ENCODE peak calls at places on chromosomes 13 and 19, in ten cellular contexts. One of them, this sample, is unnamed.

GRCh38 chr13:67001363-67001762 is 228.8 kb downstream of the PCDH9 start:
- DNase-seq in amygdala: no peak
- DNase-seq in NCI-H187 treated with DMSO at 0.1 percent for 48 hours: no peak
- DNase-seq in RWPE1: no peak
- DNase-seq in C1 segment of cervical spinal cord: no peak
- DNase-seq in ELR: no peak
- DNase-seq in NCI-H510A: no peak
- DNase-seq in lower leg skin: no peak
- DNase-seq in A549: no peak
- DNase-seq in activated T-cell treated with anti-CD3 and anti-CD28 coated beads for 1 hour: no peak
- DNase-seq in this sample: no peak

GRCh38 chr13:21047591-21048282 is 13.6 kb downstream of the LATS2 start:
- DNase-seq in lower leg skin: no peak
- DNase-seq in RWPE1: no peak
- DNase-seq in C1 segment of cervical spinal cord: no peak
- DNase-seq in amygdala: no peak
- DNase-seq in NCI-H510A: no peak
- DNase-seq in activated T-cell treated with anti-CD3 and anti-CD28 coated beads for 1 hour: no peak
- DNase-seq in NCI-H187 treated with DMSO at 0.1 percent for 48 hours: no peak
- DNase-seq in A549: no peak
- DNase-seq in ELR: no peak
- DNase-seq in this sample: no peak

GRCh38 chr19:40716031-40716654 is 543 bp downstream of the COQ8B start:
- DNase-seq in A549: peak
- DNase-seq in NCI-H510A: no peak
- DNase-seq in amygdala: no peak
- DNase-seq in ELR: peak
- DNase-seq in RWPE1: peak
- DNase-seq in lower leg skin: peak
- DNase-seq in activated T-cell treated with anti-CD3 and anti-CD28 coated beads for 1 hour: peak
- DNase-seq in C1 segment of cervical spinal cord: no peak
- DNase-seq in NCI-H187 treated with DMSO at 0.1 percent for 48 hours: no peak
- DNase-seq in this sample: no peak

GRCh38 chr19:2888739-2889224 is 11.9 kb upstream of the ZNF57 start:
- DNase-seq in ELR: no peak
- DNase-seq in lower leg skin: no peak
- DNase-seq in RWPE1: peak
- DNase-seq in A549: no peak
- DNase-seq in activated T-cell treated with anti-CD3 and anti-CD28 coated beads for 1 hour: peak
- DNase-seq in amygdala: no peak
- DNase-seq in C1 segment of cervical spinal cord: no peak
- DNase-seq in NCI-H510A: no peak
- DNase-seq in NCI-H187 treated with DMSO at 0.1 percent for 48 hours: no peak
- DNase-seq in this sample: peak

GRCh38 chr19:6048348-6048747 is 62.0 kb downstream of the RFX2 start:
- DNase-seq in A549: no peak
- DNase-seq in NCI-H510A: no peak
- DNase-seq in lower leg skin: no peak
- DNase-seq in RWPE1: no peak
- DNase-seq in activated T-cell treated with anti-CD3 and anti-CD28 coated beads for 1 hour: no peak
- DNase-seq in ELR: no peak
- DNase-seq in amygdala: no peak
- DNase-seq in NCI-H187 treated with DMSO at 0.1 percent for 48 hours: no peak
- DNase-seq in C1 segment of cervical spinal cord: no peak
- DNase-seq in this sample: peak

GRCh38 chr13:48110930-48111721 is 16.2 kb upstream of the MED4 start:
- DNase-seq in amygdala: no peak
- DNase-seq in activated T-cell treated with anti-CD3 and anti-CD28 coated beads for 1 hour: no peak
- DNase-seq in NCI-H187 treated with DMSO at 0.1 percent for 48 hours: no peak
- DNase-seq in A549: no peak
- DNase-seq in lower leg skin: no peak
- DNase-seq in NCI-H510A: no peak
- DNase-seq in C1 segment of cervical spinal cord: peak
- DNase-seq in ELR: peak
- DNase-seq in RWPE1: no peak
- DNase-seq in this sample: no peak

GRCh38 chr13:20340759-20341161 is 108.6 kb upstream of the GJB6 start:
- DNase-seq in RWPE1: peak
- DNase-seq in activated T-cell treated with anti-CD3 and anti-CD28 coated beads for 1 hour: no peak
- DNase-seq in NCI-H510A: no peak
- DNase-seq in ELR: peak
- DNase-seq in NCI-H187 treated with DMSO at 0.1 percent for 48 hours: no peak
- DNase-seq in amygdala: no peak
- DNase-seq in A549: no peak
- DNase-seq in lower leg skin: peak
- DNase-seq in C1 segment of cervical spinal cord: no peak
- DNase-seq in this sample: no peak

GRCh38 chr13:31234729-31235128 is 35.0 kb downstream of the B3GLCT start:
- DNase-seq in lower leg skin: no peak
- DNase-seq in ELR: peak
- DNase-seq in NCI-H510A: no peak
- DNase-seq in activated T-cell treated with anti-CD3 and anti-CD28 coated beads for 1 hour: no peak
- DNase-seq in NCI-H187 treated with DMSO at 0.1 percent for 48 hours: no peak
- DNase-seq in C1 segment of cervical spinal cord: no peak
- DNase-seq in amygdala: no peak
- DNase-seq in A549: peak
- DNase-seq in RWPE1: no peak
- DNase-seq in this sample: no peak

GRCh38 chr19:58350001-58350801 is 3.1 kb downstream of the A1BG start:
- DNase-seq in NCI-H510A: no peak
- DNase-seq in A549: no peak
- DNase-seq in lower leg skin: no peak
- DNase-seq in ELR: no peak
- DNase-seq in activated T-cell treated with anti-CD3 and anti-CD28 coated beads for 1 hour: no peak
- DNase-seq in NCI-H187 treated with DMSO at 0.1 percent for 48 hours: no peak
- DNase-seq in amygdala: no peak
- DNase-seq in C1 segment of cervical spinal cord: no peak
- DNase-seq in RWPE1: no peak
- DNase-seq in this sample: peak

GRCh38 chr13:111944171-111944583 is 122.8 kb upstream of the SOX1 start:
- DNase-seq in activated T-cell treated with anti-CD3 and anti-CD28 coated beads for 1 hour: no peak
- DNase-seq in amygdala: no peak
- DNase-seq in C1 segment of cervical spinal cord: no peak
- DNase-seq in A549: no peak
- DNase-seq in NCI-H187 treated with DMSO at 0.1 percent for 48 hours: no peak
- DNase-seq in ELR: no peak
- DNase-seq in NCI-H510A: no peak
- DNase-seq in lower leg skin: no peak
- DNase-seq in RWPE1: no peak
- DNase-seq in this sample: no peak

GRCh38 chr13:32056316-32056715 is 24.7 kb downstream of the FRY start:
- DNase-seq in NCI-H187 treated with DMSO at 0.1 percent for 48 hours: no peak
- DNase-seq in A549: no peak
- DNase-seq in lower leg skin: no peak
- DNase-seq in NCI-H510A: peak
- DNase-seq in activated T-cell treated with anti-CD3 and anti-CD28 coated beads for 1 hour: no peak
- DNase-seq in ELR: no peak
- DNase-seq in RWPE1: no peak
- DNase-seq in C1 segment of cervical spinal cord: no peak
- DNase-seq in amygdala: no peak
- DNase-seq in this sample: no peak

GRCh38 chr19:32532233-32532632 is 48.8 kb upstream of the PDCD5 start:
- DNase-seq in C1 segment of cervical spinal cord: no peak
- DNase-seq in A549: no peak
- DNase-seq in activated T-cell treated with anti-CD3 and anti-CD28 coated beads for 1 hour: no peak
- DNase-seq in ELR: no peak
- DNase-seq in NCI-H187 treated with DMSO at 0.1 percent for 48 hours: no peak
- DNase-seq in NCI-H510A: no peak
- DNase-seq in lower leg skin: no peak
- DNase-seq in amygdala: no peak
- DNase-seq in RWPE1: no peak
- DNase-seq in this sample: no peak

GRCh38 chr19:7850429-7850819 is 20.4 kb downstream of the EVI5L start:
- DNase-seq in amygdala: no peak
- DNase-seq in C1 segment of cervical spinal cord: peak
- DNase-seq in ELR: no peak
- DNase-seq in lower leg skin: no peak
- DNase-seq in NCI-H510A: no peak
- DNase-seq in A549: no peak
- DNase-seq in NCI-H187 treated with DMSO at 0.1 percent for 48 hours: no peak
- DNase-seq in activated T-cell treated with anti-CD3 and anti-CD28 coated beads for 1 hour: no peak
- DNase-seq in RWPE1: no peak
- DNase-seq in this sample: peak

GRCh38 chr13:40344270-40345148 is 321.9 kb downstream of the FOXO1 start:
- DNase-seq in ELR: no peak
- DNase-seq in NCI-H187 treated with DMSO at 0.1 percent for 48 hours: no peak
- DNase-seq in RWPE1: no peak
- DNase-seq in amygdala: no peak
- DNase-seq in C1 segment of cervical spinal cord: no peak
- DNase-seq in A549: peak
- DNase-seq in activated T-cell treated with anti-CD3 and anti-CD28 coated beads for 1 hour: no peak
- DNase-seq in lower leg skin: no peak
- DNase-seq in NCI-H510A: no peak
- DNase-seq in this sample: no peak

GRCh38 chr13:41075034-41075433 is 13.7 kb downstream of the WBP4 start:
- DNase-seq in amygdala: no peak
- DNase-seq in activated T-cell treated with anti-CD3 and anti-CD28 coated beads for 1 hour: peak
- DNase-seq in lower leg skin: no peak
- DNase-seq in NCI-H187 treated with DMSO at 0.1 percent for 48 hours: no peak
- DNase-seq in RWPE1: peak
- DNase-seq in NCI-H510A: no peak
- DNase-seq in A549: peak
- DNase-seq in C1 segment of cervical spinal cord: no peak
- DNase-seq in ELR: peak
- DNase-seq in this sample: no peak

GRCh38 chr19:46073268-46073922 is 32.6 kb upstream of the IGFL4 start:
- DNase-seq in NCI-H510A: no peak
- DNase-seq in lower leg skin: no peak
- DNase-seq in C1 segment of cervical spinal cord: no peak
- DNase-seq in NCI-H187 treated with DMSO at 0.1 percent for 48 hours: no peak
- DNase-seq in A549: no peak
- DNase-seq in activated T-cell treated with anti-CD3 and anti-CD28 coated beads for 1 hour: no peak
- DNase-seq in RWPE1: no peak
- DNase-seq in ELR: peak
- DNase-seq in amygdala: no peak
- DNase-seq in this sample: no peak

GRCh38 chr19:30790048-30790680 is 418.0 kb downstream of the ZNF536 start:
- DNase-seq in RWPE1: no peak
- DNase-seq in C1 segment of cervical spinal cord: no peak
- DNase-seq in lower leg skin: peak
- DNase-seq in ELR: no peak
- DNase-seq in A549: no peak
- DNase-seq in activated T-cell treated with anti-CD3 and anti-CD28 coated beads for 1 hour: no peak
- DNase-seq in amygdala: no peak
- DNase-seq in NCI-H510A: no peak
- DNase-seq in NCI-H187 treated with DMSO at 0.1 percent for 48 hours: no peak
- DNase-seq in this sample: no peak

GRCh38 chr13:31807090-31807541 is 67.8 kb downstream of the RXFP2 start:
- DNase-seq in activated T-cell treated with anti-CD3 and anti-CD28 coated beads for 1 hour: no peak
- DNase-seq in ELR: peak
- DNase-seq in amygdala: no peak
- DNase-seq in A549: no peak
- DNase-seq in RWPE1: no peak
- DNase-seq in lower leg skin: no peak
- DNase-seq in NCI-H187 treated with DMSO at 0.1 percent for 48 hours: no peak
- DNase-seq in C1 segment of cervical spinal cord: no peak
- DNase-seq in NCI-H510A: no peak
- DNase-seq in this sample: no peak

GRCh38 chr19:45676851-45677263 is 8.8 kb downstream of the GIPR start:
- DNase-seq in C1 segment of cervical spinal cord: no peak
- DNase-seq in A549: no peak
- DNase-seq in ELR: no peak
- DNase-seq in RWPE1: no peak
- DNase-seq in amygdala: no peak
- DNase-seq in NCI-H187 treated with DMSO at 0.1 percent for 48 hours: no peak
- DNase-seq in NCI-H510A: no peak
- DNase-seq in lower leg skin: no peak
- DNase-seq in activated T-cell treated with anti-CD3 and anti-CD28 coated beads for 1 hour: peak
- DNase-seq in this sample: peak

GRCh38 chr19:16591803-16592556 is 19.8 kb upstream of the SLC35E1 start:
- DNase-seq in ELR: peak
- DNase-seq in activated T-cell treated with anti-CD3 and anti-CD28 coated beads for 1 hour: no peak
- DNase-seq in amygdala: no peak
- DNase-seq in NCI-H510A: no peak
- DNase-seq in A549: no peak
- DNase-seq in NCI-H187 treated with DMSO at 0.1 percent for 48 hours: no peak
- DNase-seq in RWPE1: peak
- DNase-seq in lower leg skin: no peak
- DNase-seq in C1 segment of cervical spinal cord: no peak
- DNase-seq in this sample: no peak

GRCh38 chr19:55216461-55217198 is 7.3 kb upstream of the PTPRH start:
- DNase-seq in amygdala: peak
- DNase-seq in NCI-H187 treated with DMSO at 0.1 percent for 48 hours: peak
- DNase-seq in A549: peak
- DNase-seq in RWPE1: peak
- DNase-seq in C1 segment of cervical spinal cord: peak
- DNase-seq in ELR: peak
- DNase-seq in NCI-H510A: peak
- DNase-seq in activated T-cell treated with anti-CD3 and anti-CD28 coated beads for 1 hour: peak
- DNase-seq in lower leg skin: peak
- DNase-seq in this sample: peak

GRCh38 chr19:17103177-17103576 is 27.6 kb downstream of the MYO9B start:
- DNase-seq in amygdala: no peak
- DNase-seq in lower leg skin: no peak
- DNase-seq in NCI-H187 treated with DMSO at 0.1 percent for 48 hours: no peak
- DNase-seq in activated T-cell treated with anti-CD3 and anti-CD28 coated beads for 1 hour: no peak
- DNase-seq in ELR: peak
- DNase-seq in NCI-H510A: no peak
- DNase-seq in A549: peak
- DNase-seq in C1 segment of cervical spinal cord: no peak
- DNase-seq in RWPE1: no peak
- DNase-seq in this sample: no peak

GRCh38 chr19:32674153-32674958 is 624 bp downstream of the ANKRD27 start:
- DNase-seq in C1 segment of cervical spinal cord: no peak
- DNase-seq in RWPE1: no peak
- DNase-seq in A549: no peak
- DNase-seq in NCI-H510A: peak
- DNase-seq in NCI-H187 treated with DMSO at 0.1 percent for 48 hours: no peak
- DNase-seq in lower leg skin: no peak
- DNase-seq in ELR: peak
- DNase-seq in activated T-cell treated with anti-CD3 and anti-CD28 coated beads for 1 hour: no peak
- DNase-seq in amygdala: no peak
- DNase-seq in this sample: peak

GRCh38 chr19:29952646-29953045 is 10.6 kb downstream of the URI1 start:
- DNase-seq in C1 segment of cervical spinal cord: no peak
- DNase-seq in A549: no peak
- DNase-seq in ELR: no peak
- DNase-seq in RWPE1: no peak
- DNase-seq in activated T-cell treated with anti-CD3 and anti-CD28 coated beads for 1 hour: no peak
- DNase-seq in lower leg skin: no peak
- DNase-seq in NCI-H510A: no peak
- DNase-seq in NCI-H187 treated with DMSO at 0.1 percent for 48 hours: no peak
- DNase-seq in amygdala: no peak
- DNase-seq in this sample: no peak

GRCh38 chr13:25692156-25692555 is 320.4 kb downstream of the ATP8A2 start:
- DNase-seq in NCI-H187 treated with DMSO at 0.1 percent for 48 hours: no peak
- DNase-seq in A549: no peak
- DNase-seq in RWPE1: no peak
- DNase-seq in NCI-H510A: no peak
- DNase-seq in activated T-cell treated with anti-CD3 and anti-CD28 coated beads for 1 hour: no peak
- DNase-seq in ELR: no peak
- DNase-seq in lower leg skin: no peak
- DNase-seq in C1 segment of cervical spinal cord: no peak
- DNase-seq in amygdala: no peak
- DNase-seq in this sample: no peak

GRCh38 chr19:41771410-41771809 is 16.1 kb downstream of the CEACAM6 start:
- DNase-seq in RWPE1: no peak
- DNase-seq in NCI-H510A: no peak
- DNase-seq in lower leg skin: no peak
- DNase-seq in amygdala: no peak
- DNase-seq in A549: no peak
- DNase-seq in ELR: no peak
- DNase-seq in NCI-H187 treated with DMSO at 0.1 percent for 48 hours: no peak
- DNase-seq in activated T-cell treated with anti-CD3 and anti-CD28 coated beads for 1 hour: no peak
- DNase-seq in C1 segment of cervical spinal cord: no peak
- DNase-seq in this sample: no peak

GRCh38 chr13:110347535-110348308 is 40.6 kb downstream of the COL4A2 start:
- DNase-seq in ELR: peak
- DNase-seq in activated T-cell treated with anti-CD3 and anti-CD28 coated beads for 1 hour: no peak
- DNase-seq in lower leg skin: peak
- DNase-seq in RWPE1: peak
- DNase-seq in A549: peak
- DNase-seq in C1 segment of cervical spinal cord: no peak
- DNase-seq in NCI-H187 treated with DMSO at 0.1 percent for 48 hours: no peak
- DNase-seq in NCI-H510A: no peak
- DNase-seq in amygdala: no peak
- DNase-seq in this sample: no peak

GRCh38 chr19:46515879-46516350 is 20.2 kb upstream of the PNMA8B start:
- DNase-seq in NCI-H510A: no peak
- DNase-seq in NCI-H187 treated with DMSO at 0.1 percent for 48 hours: no peak
- DNase-seq in lower leg skin: no peak
- DNase-seq in amygdala: no peak
- DNase-seq in A549: peak
- DNase-seq in RWPE1: peak
- DNase-seq in activated T-cell treated with anti-CD3 and anti-CD28 coated beads for 1 hour: peak
- DNase-seq in ELR: peak
- DNase-seq in C1 segment of cervical spinal cord: no peak
- DNase-seq in this sample: no peak